ENCODE peak calls at places on chromosomes 4 and X, in five cellular contexts. M, Z, I, X and A are unnamed samples.

GRCh38 chrX:105745863-105746262 is 76.5 kb upstream of the NRK start:
- DNase-seq in M (no peak), X (no peak), I (no peak), Z (no peak), A (no peak)

GRCh38 chr4:41256740-41257256 is at the start of gene UCHL1:
- DNase-seq in M (no peak), X (no peak), Z (peak), I (peak), A (no peak)

GRCh38 chrX:13380230-13380629 is 60.4 kb upstream of the ATXN3L start:
- DNase-seq in Z (no peak), M (no peak), I (peak), X (no peak), A (no peak)

GRCh38 chr4:10106421-10107039 is 10.1 kb downstream of the WDR1 start:
- DNase-seq in X (peak), I (peak), M (no peak), Z (peak), A (no peak)

GRCh38 chr4:81913427-81913878 is 441.7 kb upstream of the RASGEF1B start:
- DNase-seq in I (peak), M (peak), X (peak), Z (peak), A (no peak)

GRCh38 chrX:112820364-112821308 is 20.0 kb downstream of the AMOT start:
- DNase-seq in M (no peak), X (no peak), I (no peak), Z (no peak), A (no peak)

GRCh38 chr4:182126096-182126495 is 117.1 kb upstream of the TENM3 start:
- DNase-seq in X (no peak), Z (no peak), I (peak), M (no peak), A (no peak)

GRCh38 chr4:70651864-70652506 is 14.3 kb downstream of the JCHAIN start:
- DNase-seq in M (peak), X (peak), I (peak), Z (peak), A (no peak)

GRCh38 chr4:105126311-105127153 is 20.1 kb upstream of the TET2 start:
- DNase-seq in Z (no peak), X (no peak), I (peak), M (no peak), A (no peak)

GRCh38 chrX:39975094-39975865 is 122.5 kb downstream of the BCOR start:
- DNase-seq in I (no peak), Z (no peak), X (no peak), M (peak), A (no peak)

GRCh38 chrX:150146271-150146888 is 208.1 kb upstream of the EOLA2 start:
- DNase-seq in M (no peak), X (no peak), I (no peak), Z (no peak), A (no peak)

GRCh38 chr4:84799318-84799717 is 167.2 kb downstream of the WDFY3 start:
- DNase-seq in I (peak), X (no peak), Z (no peak), M (no peak), A (no peak)

GRCh38 chr4:6938237-6938636 is 28.6 kb downstream of the TBC1D14 start:
- DNase-seq in X (no peak), Z (no peak), M (no peak), I (no peak), A (no peak)

GRCh38 chr4:84530871-84531270 is 31.8 kb upstream of the NKX6-1 start:
- DNase-seq in X (no peak), I (peak), M (no peak), Z (no peak), A (no peak)

GRCh38 chr4:147984065-147984777 is 252.3 kb downstream of the ARHGAP10 start:
- DNase-seq in M (peak), Z (peak), X (peak), I (peak), A (no peak)

GRCh38 chrX:23223169-23223568 is 111.5 kb upstream of the PTCHD1 start:
- DNase-seq in X (no peak), M (no peak), Z (no peak), I (no peak), A (no peak)

GRCh38 chr4:48960988-48961635 is 25.0 kb upstream of the CWH43 start:
- DNase-seq in I (no peak), X (no peak), Z (no peak), M (no peak), A (no peak)

GRCh38 chr4:24589448-24589847 is 5.1 kb upstream of the DHX15 start:
- DNase-seq in X (no peak), M (no peak), Z (no peak), I (no peak), A (no peak)
- TF ChIP-seq MXI1 in X (no peak), M (no peak), Z (no peak), I (no peak), A (no peak)

GRCh38 chr4:2332201-2332975 is 70.5 kb upstream of the MXD4 start:
- DNase-seq in Z (peak), X (no peak), I (no peak), M (no peak), A (no peak)
- TF ChIP-seq MXI1 in Z (no peak), X (no peak), I (no peak), M (no peak), A (no peak)

GRCh38 chrX:129733335-129733734 is 5.4 kb upstream of the XPNPEP2 start:
- DNase-seq in Z (no peak), I (no peak), M (no peak), X (no peak), A (no peak)

GRCh38 chrX:129737921-129738320 is 858 bp upstream of the XPNPEP2 start:
- DNase-seq in I (peak), M (no peak), X (no peak), Z (no peak), A (no peak)

GRCh38 chrX:129738466-129739308 is at the start of gene XPNPEP2:
- DNase-seq in M (no peak), I (peak), Z (peak), X (no peak), A (no peak)

GRCh38 chrX:129739591-129739990 is 812 bp downstream of the XPNPEP2 start:
- DNase-seq in Z (no peak), X (no peak), M (no peak), I (no peak), A (no peak)

DNA sequence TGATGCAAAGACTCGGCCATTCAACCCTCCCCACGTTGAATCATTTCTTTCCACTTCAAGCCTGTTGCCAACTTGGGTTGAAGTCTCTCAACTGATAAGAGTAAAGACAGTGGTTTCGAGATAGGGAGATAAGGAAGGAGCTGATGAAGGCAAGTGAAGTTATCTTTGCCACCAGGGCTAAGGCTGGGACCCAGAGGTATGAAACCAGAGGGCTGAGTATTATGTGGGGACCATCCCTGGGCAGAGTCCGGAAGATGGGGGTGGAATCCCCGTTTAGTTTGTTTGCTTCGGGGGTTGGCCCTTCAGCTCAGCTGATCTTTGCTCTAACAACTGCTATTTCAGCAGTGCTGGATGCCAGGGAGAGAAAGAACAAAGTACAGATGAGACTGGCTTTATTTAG is 2.3 kb upstream of the XPNPEP2 start:
- DNase-seq in I (no peak), Z (no peak), M (peak), X (no peak), A (no peak)
- TF ChIP-seq MXI1 in I (no peak), Z (no peak), M (no peak), X (no peak), A (no peak)

GRCh38 chr4:42488114-42488513 is 90.8 kb downstream of the SHISA3 start:
- DNase-seq in I (no peak), X (no peak), M (no peak), Z (no peak), A (peak)
- TF ChIP-seq MXI1 in I (no peak), X (no peak), M (no peak), Z (no peak), A (no peak)

DNA sequence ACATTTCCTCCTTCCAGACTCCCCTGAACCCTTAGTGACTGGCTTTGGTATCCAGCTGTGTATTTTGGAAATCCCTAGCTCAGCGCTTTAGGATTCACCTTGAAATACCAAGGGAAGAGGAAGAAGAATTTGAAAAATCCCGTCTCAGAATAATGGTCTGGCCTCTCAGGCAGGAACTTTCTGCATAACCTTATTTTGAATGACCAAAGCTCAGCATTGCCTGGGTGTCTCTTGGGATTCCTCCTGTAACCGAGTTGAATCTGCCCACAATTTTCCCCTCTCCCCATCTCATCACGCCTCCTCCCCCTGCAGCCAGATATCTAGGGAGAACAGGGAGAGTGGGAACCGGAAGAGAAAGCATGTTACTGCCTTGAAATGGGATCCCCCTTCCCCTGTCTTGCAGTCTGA is 116.2 kb downstream of the SMIM20 start:
- DNase-seq in Z (no peak), I (no peak), M (no peak), X (no peak), A (no peak)
- TF ChIP-seq MXI1 in Z (no peak), I (no peak), M (no peak), X (no peak), A (no peak)

DNA sequence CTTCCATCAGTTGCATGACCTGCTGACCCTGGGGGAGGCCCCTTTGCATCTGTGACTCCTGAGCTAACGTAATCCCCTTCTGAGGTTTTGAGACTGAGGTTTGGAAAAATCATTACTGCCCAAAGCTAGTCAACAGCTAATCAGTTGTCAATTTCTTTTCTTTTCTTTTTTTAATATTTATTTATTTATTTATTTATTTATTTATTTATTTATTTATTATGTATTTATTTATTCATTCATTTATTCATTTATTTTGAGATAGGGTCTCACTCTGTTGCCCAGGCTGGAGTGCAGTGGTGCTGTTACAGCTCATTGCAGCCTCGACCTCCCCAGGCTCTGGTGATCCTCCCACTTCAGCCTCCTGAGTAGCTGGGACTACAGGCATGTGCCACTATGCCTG is 25.1 kb upstream of the FHL1 start:
- DNase-seq in Z (no peak), I (no peak), X (no peak), M (no peak), A (no peak)
- TF ChIP-seq MXI1 in Z (no peak), I (no peak), X (no peak), M (no peak), A (no peak)

GRCh38 chr4:37467223-37467622 is 219.0 kb downstream of the RELL1 start:
- DNase-seq in M (no peak), I (no peak), X (no peak), Z (no peak), A (no peak)

GRCh38 chr4:37461801-37462200 is 217.3 kb downstream of the NWD2 start:
- DNase-seq in I (no peak), X (no peak), M (no peak), Z (no peak), A (no peak)

GRCh38 chr4:37463033-37463432 is 218.5 kb downstream of the NWD2 start:
- DNase-seq in X (no peak), I (no peak), M (no peak), Z (no peak), A (no peak)

GRCh38 chr4:37464373-37464772 is 219.8 kb downstream of the NWD2 start:
- DNase-seq in M (no peak), I (no peak), Z (no peak), X (no peak), A (no peak)

DNA sequence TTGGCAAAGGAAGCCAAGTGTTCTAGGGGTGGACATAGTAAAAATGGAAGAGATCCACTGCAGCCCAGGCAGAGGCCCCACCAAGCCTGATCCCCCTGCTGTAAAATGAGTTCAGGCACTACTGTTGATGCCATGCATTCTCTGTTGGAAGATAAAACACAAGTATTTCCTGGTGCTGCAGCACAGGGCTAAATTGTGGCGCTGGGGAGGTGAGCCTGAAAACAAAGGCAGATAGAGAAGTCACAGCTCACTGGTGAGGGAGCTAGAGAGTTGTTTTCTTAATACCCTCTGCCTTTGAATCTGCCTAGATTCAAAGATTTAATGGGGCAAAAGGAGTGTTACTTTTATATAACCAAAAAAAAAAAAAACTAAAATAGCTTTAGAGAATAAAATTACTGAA is 218.9 kb downstream of the NWD2 start:
- DNase-seq in Z (no peak), M (no peak), X (no peak), I (no peak), A (no peak)
- TF ChIP-seq MXI1 in Z (no peak), M (no peak), X (no peak), I (no peak), A (no peak)

GRCh38 chr4:128384091-128384520 is 96.5 kb upstream of the PGRMC2 start:
- DNase-seq in I (peak), Z (no peak), X (no peak), M (no peak), A (no peak)
- TF ChIP-seq MXI1 in I (no peak), Z (no peak), X (no peak), M (no peak), A (no peak)